ENCODE peak calls at places on chromosomes 16 and 17, in eight cellular contexts. G is fibroblast of villous mesenchyme, Z is astrocyte of the spinal cord, Y is sigmoid colon, M is cardiac muscle cell, T is left ventricle myocardium inferior, A is tibial nerve, D is lower leg skin. P is an unnamed sample.

GRCh38 chr16:78298986-78299385 is 199.5 kb downstream of the WWOX start:
- DNase-seq in A (no peak), Z (no peak), Y (no peak), D (no peak), M (no peak), G (peak), T (no peak), P (no peak)

GRCh38 chr16:76910931-76911330 is 280.1 kb upstream of the MON1B start:
- DNase-seq in G (peak), D (no peak), T (no peak), A (no peak), M (no peak), Z (peak), Y (no peak), P (peak)

GRCh38 chr17:82439829-82440365 is 10.7 kb downstream of the CYBC1 start:
- DNase-seq in Z (no peak), A (no peak), T (no peak), G (no peak), Y (no peak), D (no peak), M (no peak), P (no peak)

GRCh38 chr16:79792952-79793351 is 192.4 kb upstream of the MAF start:
- DNase-seq in A (no peak), M (no peak), Z (no peak), T (no peak), G (peak), D (no peak), Y (no peak), P (no peak)

GRCh38 chr17:32527146-32527545 is 40.4 kb downstream of the CDK5R1 start:
- DNase-seq in A (no peak), D (no peak), Y (peak), G (no peak), M (no peak), Z (no peak), T (no peak), P (no peak)

GRCh38 chr17:72440961-72441360 is 320.1 kb downstream of the SOX9 start:
- DNase-seq in Y (no peak), Z (no peak), T (no peak), A (no peak), D (no peak), G (no peak), M (no peak), P (no peak)

GRCh38 chr16:54060599-54061355 is 225.8 kb downstream of the IRX3 start:
- DNase-seq in D (no peak), Y (no peak), G (no peak), Z (no peak), A (no peak), M (no peak), T (no peak), P (no peak)

GRCh38 chr16:50208460-50208931 is 55.4 kb downstream of the TENT4B start:
- DNase-seq in T (no peak), Z (peak), G (peak), Y (no peak), A (no peak), D (no peak), M (no peak), P (peak)

GRCh38 chr16:72876221-72876620 is 171.7 kb downstream of the ZFHX3 start:
- DNase-seq in G (peak), Y (peak), D (peak), M (no peak), T (peak), A (peak), Z (peak), P (peak)

GRCh38 chr16:22684282-22685161 is 129.4 kb upstream of the HS3ST2 start:
- DNase-seq in G (peak), A (no peak), M (no peak), Y (no peak), T (no peak), D (peak), Z (peak), P (peak)

GRCh38 chr17:1555618-1556471 is 6.7 kb downstream of the PITPNA start:
- DNase-seq in G (no peak), Y (no peak), D (peak), Z (no peak), T (no peak), M (no peak), A (no peak), P (no peak)

GRCh38 chr16:11835309-11835708 is 16.0 kb downstream of the RSL1D1 start:
- DNase-seq in D (no peak), A (no peak), Y (no peak), Z (no peak), T (no peak), M (no peak), G (no peak), P (no peak)

GRCh38 chr17:47720754-47721533 is 12.1 kb upstream of the TBX21 start:
- DNase-seq in M (no peak), T (no peak), Z (no peak), D (no peak), Y (no peak), A (no peak), G (no peak), P (no peak)

GRCh38 chr16:7270823-7271222 is 61.8 kb upstream of the RBFOX1 start:
- DNase-seq in D (no peak), Y (no peak), G (no peak), Z (no peak), A (no peak), T (no peak), M (no peak), P (no peak)

GRCh38 chr16:67489401-67490083 is 6.2 kb upstream of the AGRP start:
- DNase-seq in Z (no peak), M (peak), D (no peak), Y (no peak), A (no peak), T (no peak), G (peak), P (peak)

GRCh38 chr17:5226940-5227878 is 7.5 kb downstream of the SCIMP start:
- DNase-seq in Y (no peak), Z (no peak), M (no peak), T (no peak), A (no peak), D (no peak), G (no peak), P (no peak)

GRCh38 chr17:35684046-35684802 is 47.2 kb upstream of the RASL10B start:
- DNase-seq in Z (peak), M (no peak), G (peak), A (no peak), T (no peak), Y (no peak), D (no peak), P (peak)

GRCh38 chr17:19346351-19347255 is 15.9 kb downstream of the B9D1 start:
- DNase-seq in G (peak), M (no peak), D (peak), A (peak), Y (peak), Z (peak), T (peak), P (peak)

GRCh38 chr16:13923703-13924298 is 3.8 kb downstream of the ERCC4 start:
- DNase-seq in Y (no peak), G (peak), Z (peak), T (no peak), D (no peak), A (no peak), M (peak), P (peak)

GRCh38 chr17:64004903-64005733 is 7.0 kb downstream of the PRR29 start:
- DNase-seq in T (no peak), Z (no peak), G (no peak), A (no peak), M (no peak), D (peak), Y (peak), P (no peak)

GRCh38 chr16:65120811-65121721 is 797 bp downstream of the CDH11 start:
- DNase-seq in Y (peak), G (peak), M (peak), T (peak), D (peak), A (no peak), Z (peak), P (no peak)

GRCh38 chr17:55743103-55743679 is 7.7 kb upstream of the PCTP start:
- DNase-seq in M (no peak), A (no peak), D (no peak), Y (no peak), T (no peak), Z (no peak), G (no peak), P (peak)

GRCh38 chr16:85484337-85485295 is 128.5 kb upstream of the GSE1 start:
- DNase-seq in A (no peak), M (no peak), Y (no peak), G (no peak), T (no peak), D (no peak), Z (no peak), P (no peak)

GRCh38 chr16:10876799-10877341 is at the start of gene CIITA:
- DNase-seq in D (peak), T (peak), G (peak), Z (peak), Y (peak), M (no peak), A (peak), P (peak)

GRCh38 chr17:49349535-49349934 is 12.5 kb downstream of the ZNF652 start:
- DNase-seq in G (no peak), Z (no peak), M (no peak), Y (no peak), A (no peak), D (no peak), T (no peak), P (no peak)

GRCh38 chr16:8589293-8590160 is 784 bp downstream of the TMEM114 start:
- DNase-seq in M (peak), Z (no peak), A (no peak), Y (no peak), G (no peak), D (no peak), T (no peak), P (no peak)

GRCh38 chr17:44547625-44548297 is 9.5 kb upstream of the FZD2 start:
- DNase-seq in D (no peak), Z (peak), G (peak), M (no peak), T (no peak), Y (no peak), A (no peak), P (no peak)

GRCh38 chr17:73952498-73953205 is 250.8 kb upstream of the RPL38 start:
- DNase-seq in Z (no peak), A (no peak), Y (no peak), G (peak), T (peak), D (peak), M (peak), P (peak)

GRCh38 chr17:46763416-46763815 is 55.1 kb downstream of the WNT3 start:
- DNase-seq in M (no peak), A (no peak), Y (no peak), D (no peak), T (no peak), G (no peak), Z (no peak), P (no peak)

GRCh38 chr16:17396762-17397498 is 73.8 kb downstream of the XYLT1 start:
- DNase-seq in Z (peak), Y (no peak), M (peak), A (no peak), D (peak), T (no peak), G (peak), P (peak)

GRCh38 chr16:15857779-15858560 is 1.1 kb upstream of the MYH11 start:
- DNase-seq in Z (no peak), Y (peak), G (peak), M (peak), T (peak), A (no peak), D (peak), P (no peak)

GRCh38 chr17:33055171-33055611 is 63.5 kb downstream of the SPACA3 start:
- DNase-seq in A (no peak), Z (no peak), D (no peak), Y (no peak), G (peak), M (no peak), T (no peak), P (no peak)

GRCh38 chr17:59234631-59235030 is 14.3 kb downstream of the GDPD1 start:
- DNase-seq in D (no peak), G (no peak), M (no peak), T (no peak), Y (no peak), A (no peak), Z (no peak), P (no peak)

GRCh38 chr16:85610446-85611204 is 2.5 kb upstream of the GSE1 start:
- DNase-seq in Z (peak), T (peak), M (peak), G (peak), D (peak), Y (peak), A (peak), P (peak)

GRCh38 chr16:64428463-64428862 is 693.4 kb downstream of the CDH11 start:
- DNase-seq in Z (peak), T (no peak), D (no peak), G (peak), Y (no peak), A (no peak), M (no peak), P (peak)

DNA sequence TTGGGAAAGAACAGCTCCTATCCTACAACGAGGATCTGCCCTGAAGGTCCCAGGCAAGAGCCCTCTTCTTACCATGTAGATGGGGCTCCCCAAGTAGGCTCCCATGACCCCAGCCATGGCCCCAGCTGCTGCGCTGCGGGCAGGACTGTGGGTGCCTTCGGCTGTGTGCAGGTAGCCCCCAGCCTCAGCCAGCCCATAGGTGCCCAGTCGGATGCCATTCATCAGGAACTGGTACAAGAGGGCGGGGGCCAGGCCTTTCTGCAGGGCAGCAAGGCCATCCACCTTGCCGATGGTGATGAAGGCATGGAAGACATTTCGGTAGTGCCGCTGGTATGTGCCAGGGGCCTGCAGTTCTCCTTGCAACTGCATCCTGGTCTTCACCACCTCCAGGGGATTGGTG is 839 bp downstream of the SLC25A35 start:
- DNase-seq in D (no peak), Y (no peak), Z (no peak), T (no peak), A (no peak), M (no peak), G (no peak), P (no peak)
- H3K4me3 ChIP-seq in D (no peak), Y (no peak), Z (no peak), T (peak), A (no peak), M (peak), G (no peak), P (no peak)

GRCh38 chr17:10197362-10197720 is 1.1 kb downstream of the GAS7 start:
- DNase-seq in M (peak), Y (peak), T (peak), A (no peak), G (no peak), Z (no peak), D (no peak), P (no peak)
- TF ChIP-seq CTCF in M (no peak), Y (no peak), T (no peak), A (no peak), G (no peak), Z (no peak), D (no peak), P (no peak)

DNA sequence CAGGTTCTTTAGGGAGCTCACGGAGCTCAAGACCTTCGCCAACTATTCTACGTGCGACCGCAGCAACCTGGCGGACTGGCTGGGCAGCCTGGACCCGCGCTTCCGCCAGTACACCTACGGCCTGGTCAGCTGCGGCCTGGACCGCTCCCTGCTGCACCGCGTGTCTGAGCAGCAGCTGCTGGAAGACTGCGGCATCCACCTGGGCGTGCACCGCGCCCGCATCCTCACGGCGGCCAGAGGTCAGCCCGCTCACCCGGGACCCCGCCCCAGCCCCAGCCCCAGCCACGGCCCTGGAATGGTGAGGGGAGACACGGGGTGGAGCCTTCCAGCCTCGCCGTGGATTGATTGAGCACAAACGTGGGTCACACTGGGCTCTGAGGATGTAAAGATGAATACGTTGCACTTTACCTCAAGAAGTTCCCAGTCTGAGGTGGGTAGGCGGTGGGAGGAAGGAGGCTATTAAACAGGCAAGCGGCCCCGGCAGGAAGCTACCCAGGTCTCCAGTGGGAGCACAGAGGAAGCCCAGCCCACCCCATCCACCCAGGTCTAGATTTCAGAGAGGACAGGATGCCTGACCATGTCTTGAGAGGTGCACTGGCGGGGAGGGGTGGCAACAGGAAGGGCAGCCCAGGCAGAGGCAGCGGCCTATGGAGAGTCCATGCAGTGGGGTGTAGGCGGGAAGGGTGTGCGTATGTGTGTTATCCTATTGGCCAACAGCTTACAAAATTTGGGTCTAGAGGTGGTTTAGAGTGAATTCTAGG is 13.7 kb downstream of the SARM1 start:
- DNase-seq in Y (no peak), G (no peak), A (no peak), D (no peak), T (no peak), M (no peak), Z (no peak), P (no peak)
- H3K4me3 ChIP-seq in Y (peak), G (no peak), A (peak), D (peak), T (peak), M (peak), Z (no peak), P (no peak)

DNA sequence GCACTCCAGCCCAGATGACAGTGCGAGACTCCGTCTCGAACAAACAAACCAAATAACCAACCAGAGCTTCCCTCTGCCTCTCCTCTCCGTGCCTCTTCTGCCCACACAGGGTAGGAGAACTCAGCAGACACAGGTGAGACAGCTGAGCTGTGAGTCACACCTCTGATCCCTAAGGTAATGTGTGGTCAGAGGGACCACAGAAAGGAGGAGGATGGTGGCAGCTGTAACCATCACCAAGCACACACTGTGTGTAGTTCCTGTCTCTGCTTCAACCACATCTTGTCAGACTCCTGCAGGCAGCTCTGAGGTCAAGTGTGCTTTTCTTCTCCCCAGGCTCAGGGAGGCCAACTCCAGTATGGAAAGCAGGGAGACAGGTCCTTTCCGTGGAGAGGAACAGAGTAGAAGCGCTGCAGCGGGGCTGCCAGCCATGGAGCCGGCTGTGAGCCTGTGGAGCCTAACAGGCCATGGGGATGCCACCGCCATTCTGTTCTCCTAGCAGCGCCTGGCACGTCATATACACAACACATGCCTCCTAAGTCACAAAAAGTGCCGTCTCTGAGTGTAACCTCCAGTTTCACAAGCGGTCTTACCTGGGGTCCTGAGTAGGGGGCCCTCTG is 7.1 kb downstream of the NUDT16L1 start:
- DNase-seq in T (no peak), M (no peak), D (no peak), Z (no peak), Y (no peak), A (no peak), G (no peak), P (no peak)
- TF ChIP-seq CTCF in T (no peak), M (no peak), D (no peak), Z (no peak), Y (no peak), A (no peak), G (no peak), P (no peak)

GRCh38 chr17:40818733-40819527 is 3.5 kb downstream of the KRT10 start:
- DNase-seq in A (peak), M (peak), Z (peak), Y (peak), D (peak), G (peak), T (peak), P (peak)
- H3K4me3 ChIP-seq in A (peak), M (peak), Z (peak), Y (peak), D (peak), G (peak), T (peak), P (peak)

GRCh38 chr17:77140878-77141767 is at the start of gene SEC14L1:
- DNase-seq in G (peak), Y (peak), Z (no peak), A (peak), M (peak), D (peak), T (peak), P (peak)
- TF ChIP-seq CTCF in G (no peak), Y (no peak), Z (no peak), A (no peak), M (no peak), D (no peak), T (no peak), P (no peak)

P was measured in fibroblast of mammary gland.